ENCODE peak calls at places on chromosomes 1 and 21, in ten cellular contexts. F is AG04449; P is K562; E is left ventricle myocardium inferior; D is CD8-positive, alpha-beta memory T cell; N is GM12864; Z is heart right ventricle; G is neural progenitor cell; M is testis; O is neuronal stem cell. A is an unnamed sample.
A peak's percentile ranks its signal among the peaks of the same experiment; 100 is the strongest.

GRCh38 chr1:242568666-242569065 is 44.2 kb upstream of the PLD5 start:
- DNase-seq in F (no peak), P (peak; percentile 3), E (no peak), D (no peak), N (no peak), Z (no peak), G (no peak), M (peak; percentile 61), O (no peak), A (no peak)

GRCh38 chr1:9384751-9385245 is 92.1 kb downstream of the SPSB1 start:
- DNase-seq in F (no peak), P (peak; percentile 12), E (peak; percentile 70), D (no peak), N (no peak), Z (peak; percentile 75), G (no peak), M (peak; percentile 89), O (no peak), A (no peak)

GRCh38 chr1:76291186-76291585 is 216.6 kb downstream of the ST6GALNAC3 start:
- DNase-seq in F (no peak), P (no peak), E (no peak), D (no peak), N (no peak), Z (no peak), G (peak; percentile 18), M (no peak), O (no peak), A (no peak)

GRCh38 chr1:1975535-1975934 is 28.1 kb downstream of the CFAP74 start:
- DNase-seq in F (no peak), P (no peak), E (no peak), D (no peak), N (no peak), Z (no peak), G (no peak), M (no peak), O (no peak), A (no peak)

GRCh38 chr1:38875811-38876210 is 2.7 kb upstream of the MYCBP start:
- DNase-seq in F (no peak), P (no peak), E (no peak), D (no peak), N (no peak), Z (no peak), G (no peak), M (no peak), O (no peak), A (no peak)

GRCh38 chr1:8142955-8143629 is 117.0 kb upstream of the ERRFI1 start:
- DNase-seq in F (peak; percentile 50), P (no peak), E (no peak), D (no peak), N (no peak), Z (no peak), G (no peak), M (no peak), O (no peak), A (no peak)

GRCh38 chr1:31408788-31409318 is 4.2 kb upstream of the SERINC2 start:
- DNase-seq in F (no peak), P (no peak), E (no peak), D (no peak), N (no peak), Z (no peak), G (no peak), M (no peak), O (no peak), A (no peak)

GRCh38 chr21:17045214-17045835 is 467.5 kb upstream of the CXADR start:
- DNase-seq in F (no peak), P (peak; percentile 0), E (no peak), D (no peak), N (no peak), Z (no peak), G (no peak), M (no peak), O (no peak), A (no peak)

GRCh38 chr1:107273515-107273914 is 132.7 kb downstream of the NTNG1 start:
- DNase-seq in F (no peak), P (no peak), E (no peak), D (no peak), N (no peak), Z (no peak), G (no peak), M (no peak), O (no peak), A (no peak)

DNA sequence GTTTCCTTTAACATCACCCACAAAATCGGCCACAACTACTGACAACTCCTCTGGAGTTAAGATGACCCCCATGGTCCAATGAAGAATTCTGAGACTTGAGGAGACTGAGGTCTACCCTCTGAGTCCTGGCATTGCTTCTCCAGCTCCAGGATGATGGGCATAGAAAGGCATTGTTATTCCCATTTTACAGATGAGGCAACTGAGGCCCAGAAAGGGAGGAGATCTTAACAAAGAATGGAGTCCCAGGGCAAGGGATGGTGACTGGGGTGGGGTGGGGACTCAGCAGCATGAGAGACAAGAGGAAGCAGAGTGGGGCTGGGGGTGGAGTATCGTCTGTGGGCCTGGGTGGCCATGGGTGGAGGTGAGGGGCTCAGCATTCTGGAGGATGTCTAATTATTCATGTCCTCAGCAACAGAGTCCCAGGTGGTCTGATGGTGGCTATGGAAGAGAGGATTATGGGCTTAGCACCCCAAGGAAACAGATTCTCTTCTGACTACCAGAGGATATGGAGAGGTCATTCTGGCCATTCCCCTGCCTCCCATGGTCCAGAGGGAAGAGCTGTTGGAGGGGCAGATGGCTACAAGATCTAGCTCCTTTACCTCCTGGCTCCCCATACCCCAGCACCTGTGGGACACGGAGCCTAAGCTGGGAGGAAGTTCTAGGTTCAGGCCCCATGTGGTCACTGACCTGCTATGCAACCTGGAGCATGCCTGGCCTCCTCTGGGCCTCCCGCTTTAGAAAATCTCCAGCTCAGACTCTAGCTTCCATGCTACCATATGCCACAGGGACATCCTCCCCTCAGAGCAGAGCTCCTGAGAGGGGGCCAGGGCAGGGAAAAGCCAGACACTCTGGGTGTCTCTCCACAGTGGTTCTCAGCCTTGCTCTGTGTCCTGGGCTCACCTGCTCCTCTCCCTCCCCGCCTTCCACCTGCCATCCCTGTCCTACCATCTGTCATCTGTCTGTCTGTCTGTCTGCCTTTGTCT is 37.4 kb upstream of the DMBX1 start:
- DNase-seq in F (no peak), P (no peak), E (no peak), D (no peak), N (no peak), Z (no peak), G (no peak), M (no peak), O (no peak), A (no peak)
- H3K4me3 ChIP-seq in F (no peak overlapping the region), P (no peak overlapping the region), E (no peak overlapping the region), D (no peak overlapping the region), N (no peak overlapping the region), Z (no peak overlapping the region), G (no peak overlapping the region), M (no peak overlapping the region), O (no peak overlapping the region), A (no peak overlapping the region)

GRCh38 chr1:183186820-183187219 is 756 bp downstream of the LAMC2 start:
- DNase-seq in F (no peak), P (no peak), E (no peak), D (no peak), N (no peak), Z (no peak), G (no peak), M (no peak), O (no peak), A (no peak)

GRCh38 chr1:183191833-183192232 is 5.8 kb downstream of the LAMC2 start:
- DNase-seq in F (peak; percentile 71), P (no peak), E (no peak), D (no peak), N (no peak), Z (no peak), G (no peak), M (no peak), O (no peak), A (no peak)

GRCh38 chr1:183180213-183180612 is 5.9 kb upstream of the LAMC2 start:
- DNase-seq in F (peak; percentile 61), P (no peak), E (no peak), D (no peak), N (no peak), Z (no peak), G (no peak), M (peak; percentile 60), O (no peak), A (no peak)

GRCh38 chr1:183180634-183181056 is 5.4 kb upstream of the LAMC2 start:
- DNase-seq in F (peak; percentile 65), P (no peak), E (peak; percentile 43), D (no peak), N (peak; percentile 18), Z (peak; percentile 29), G (no peak), M (peak; percentile 19), O (no peak), A (no peak)

GRCh38 chr1:183185941-183186490 is at the start of gene LAMC2:
- DNase-seq in F (no peak), P (no peak), E (no peak), D (no peak), N (no peak), Z (no peak), G (peak; percentile 75), M (peak; percentile 61), O (no peak), A (no peak)
- H3K4me3 ChIP-seq in F (peak within 1 kb of the TSS; percentile 36), P (no peak within 1 kb of the TSS), E (peak within 1 kb of the TSS; percentile 49), D (no peak within 1 kb of the TSS), N (no peak within 1 kb of the TSS), Z (peak within 1 kb of the TSS; percentile 42), G (peak within 1 kb of the TSS; percentile 59), M (peak within 1 kb of the TSS; percentile 15), O (peak within 1 kb of the TSS; percentile 77), A (no peak within 1 kb of the TSS)

DNA sequence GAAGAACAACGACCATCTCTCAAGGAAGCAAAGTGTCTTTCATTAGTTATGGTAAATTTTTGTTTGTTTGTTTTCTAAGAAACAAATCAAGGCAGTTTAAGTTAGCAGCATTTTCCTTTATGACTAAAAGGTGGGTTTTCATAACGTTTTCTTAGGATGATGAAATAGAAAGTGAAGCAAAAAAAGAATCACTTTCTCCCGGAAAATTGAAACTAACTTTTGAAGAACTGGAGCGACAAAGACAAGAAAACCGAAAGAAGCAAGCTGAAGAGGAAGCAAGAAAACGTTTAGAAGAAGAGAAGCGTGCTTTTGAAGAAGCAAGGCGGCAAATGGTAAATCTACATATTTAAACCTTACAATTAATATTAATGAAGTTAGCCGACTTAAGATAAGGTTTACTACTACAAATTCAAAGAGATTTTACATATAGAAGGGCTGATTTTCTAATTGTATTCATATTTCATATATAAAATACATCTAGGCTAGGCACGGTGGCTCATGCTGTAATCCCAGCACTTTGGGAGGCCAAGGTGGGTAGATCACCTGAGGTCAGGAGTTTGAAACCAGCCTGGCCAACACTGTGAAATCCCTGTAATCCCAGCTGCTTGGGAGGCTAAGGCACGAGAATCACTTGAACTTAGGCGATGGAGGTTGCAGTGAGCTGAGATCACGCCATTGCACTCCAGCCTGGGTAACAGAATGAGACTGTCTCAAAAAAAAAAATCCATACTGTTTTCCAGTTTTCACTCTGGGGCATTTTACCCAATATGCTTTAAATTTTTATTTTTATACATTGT is 38.3 kb downstream of the NEXN start:
- DNase-seq in F (no peak), P (no peak), E (no peak), D (no peak), N (peak; percentile 41), Z (no peak), G (no peak), M (no peak), O (no peak), A (no peak)
- H3K4me3 ChIP-seq in F (no peak overlapping the region), P (peak overlapping the region; percentile 23), E (peak overlapping the region; percentile 34), D (peak overlapping the region; percentile 32), N (peak overlapping the region; percentile 36), Z (peak overlapping the region; percentile 29), G (no peak overlapping the region), M (no peak overlapping the region), O (no peak overlapping the region), A (peak overlapping the region; percentile 80)

DNA sequence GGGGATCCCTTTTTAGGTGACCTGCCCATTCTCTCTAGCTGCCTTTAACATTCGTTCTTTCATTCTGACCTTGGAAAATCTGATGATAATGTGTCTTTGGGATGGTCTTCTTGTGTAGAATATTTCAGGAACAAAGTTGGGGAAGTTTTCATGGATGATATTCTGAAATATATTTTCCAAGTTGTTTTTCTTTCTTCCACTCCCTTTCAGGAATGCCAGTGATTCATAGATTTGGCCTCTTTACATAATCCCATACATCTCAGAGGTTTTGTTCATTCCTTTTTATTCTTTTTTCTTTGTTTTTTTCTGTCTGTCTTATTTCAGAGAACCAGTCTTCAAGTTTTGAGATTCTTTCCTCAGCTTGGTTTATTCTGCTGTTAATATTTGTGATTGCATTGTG is 13.9 kb upstream of the SCMH1 start:
- DNase-seq in F (no peak), P (no peak), E (no peak), D (no peak), N (no peak), Z (no peak), G (no peak), M (no peak), O (no peak), A (no peak)
- H3K4me3 ChIP-seq in F (no peak overlapping the region), P (no peak overlapping the region), E (no peak overlapping the region), D (no peak overlapping the region), N (no peak overlapping the region), Z (no peak overlapping the region), G (no peak overlapping the region), M (no peak overlapping the region), O (no peak overlapping the region), A (no peak overlapping the region)